ENCODE peak calls at places on chromosomes 3 and 15, in eight cellular contexts. One of them, this sample, is unnamed.

GRCh38 chr3:115164374-115165221 is 17.5 kb upstream of the ZBTB20 start:
- DNase-seq in H4: no peak
- DNase-seq in NCI-H187 treated with DMSO at 0.1 percent for 48 hours: no peak
- DNase-seq in stimulated activated effector memory CD8-positive, alpha-beta T cell treated with anti-CD3 and anti-CD28 coated beads, Interleukin-12 subunit alpha, Interleukin-12 subunit beta, amount 100 ng/mL, for 72 hours: no peak
- DNase-seq in pancreas: no peak
- DNase-seq in Caki2: no peak
- DNase-seq in activated T-cell treated with anti-CD3 and anti-CD28 coated beads, Interleukin-2, amount 50 U/mL, for 1 hour: no peak
- DNase-seq in HT1080: peak
- DNase-seq in this sample: no peak

GRCh38 chr3:49865198-49865784 is 4.4 kb downstream of the CAMKV start:
- DNase-seq in H4: no peak
- DNase-seq in NCI-H187 treated with DMSO at 0.1 percent for 48 hours: no peak
- DNase-seq in stimulated activated effector memory CD8-positive, alpha-beta T cell treated with anti-CD3 and anti-CD28 coated beads, Interleukin-12 subunit alpha, Interleukin-12 subunit beta, amount 100 ng/mL, for 72 hours: no peak
- DNase-seq in pancreas: no peak
- DNase-seq in Caki2: no peak
- DNase-seq in activated T-cell treated with anti-CD3 and anti-CD28 coated beads, Interleukin-2, amount 50 U/mL, for 1 hour: no peak
- DNase-seq in HT1080: no peak
- DNase-seq in this sample: no peak

GRCh38 chr15:76181705-76182107 is 121.9 kb downstream of the TMEM266 start:
- DNase-seq in H4: no peak
- DNase-seq in NCI-H187 treated with DMSO at 0.1 percent for 48 hours: no peak
- DNase-seq in stimulated activated effector memory CD8-positive, alpha-beta T cell treated with anti-CD3 and anti-CD28 coated beads, Interleukin-12 subunit alpha, Interleukin-12 subunit beta, amount 100 ng/mL, for 72 hours: no peak
- DNase-seq in pancreas: no peak
- DNase-seq in Caki2: no peak
- DNase-seq in activated T-cell treated with anti-CD3 and anti-CD28 coated beads, Interleukin-2, amount 50 U/mL, for 1 hour: no peak
- DNase-seq in HT1080: no peak
- DNase-seq in this sample: no peak

GRCh38 chr3:115388825-115389224 is 234.5 kb upstream of the GAP43 start:
- DNase-seq in H4: no peak
- DNase-seq in NCI-H187 treated with DMSO at 0.1 percent for 48 hours: no peak
- DNase-seq in stimulated activated effector memory CD8-positive, alpha-beta T cell treated with anti-CD3 and anti-CD28 coated beads, Interleukin-12 subunit alpha, Interleukin-12 subunit beta, amount 100 ng/mL, for 72 hours: no peak
- DNase-seq in pancreas: no peak
- DNase-seq in Caki2: no peak
- DNase-seq in activated T-cell treated with anti-CD3 and anti-CD28 coated beads, Interleukin-2, amount 50 U/mL, for 1 hour: no peak
- DNase-seq in HT1080: no peak
- DNase-seq in this sample: no peak

GRCh38 chr3:173893835-173894234 is 496.3 kb downstream of the NLGN1 start:
- DNase-seq in H4: no peak
- DNase-seq in NCI-H187 treated with DMSO at 0.1 percent for 48 hours: no peak
- DNase-seq in stimulated activated effector memory CD8-positive, alpha-beta T cell treated with anti-CD3 and anti-CD28 coated beads, Interleukin-12 subunit alpha, Interleukin-12 subunit beta, amount 100 ng/mL, for 72 hours: no peak
- DNase-seq in pancreas: no peak
- DNase-seq in Caki2: no peak
- DNase-seq in activated T-cell treated with anti-CD3 and anti-CD28 coated beads, Interleukin-2, amount 50 U/mL, for 1 hour: no peak
- DNase-seq in HT1080: no peak
- DNase-seq in this sample: no peak

GRCh38 chr3:32220006-32220405 is 18.5 kb upstream of the CMTM8 start:
- DNase-seq in H4: no peak
- DNase-seq in NCI-H187 treated with DMSO at 0.1 percent for 48 hours: no peak
- DNase-seq in stimulated activated effector memory CD8-positive, alpha-beta T cell treated with anti-CD3 and anti-CD28 coated beads, Interleukin-12 subunit alpha, Interleukin-12 subunit beta, amount 100 ng/mL, for 72 hours: no peak
- DNase-seq in pancreas: no peak
- DNase-seq in Caki2: no peak
- DNase-seq in activated T-cell treated with anti-CD3 and anti-CD28 coated beads, Interleukin-2, amount 50 U/mL, for 1 hour: no peak
- DNase-seq in HT1080: no peak
- DNase-seq in this sample: no peak

GRCh38 chr3:149198611-149199010 is 23.0 kb downstream of the CP start:
- DNase-seq in H4: no peak
- DNase-seq in NCI-H187 treated with DMSO at 0.1 percent for 48 hours: no peak
- DNase-seq in stimulated activated effector memory CD8-positive, alpha-beta T cell treated with anti-CD3 and anti-CD28 coated beads, Interleukin-12 subunit alpha, Interleukin-12 subunit beta, amount 100 ng/mL, for 72 hours: no peak
- DNase-seq in pancreas: no peak
- DNase-seq in Caki2: no peak
- DNase-seq in activated T-cell treated with anti-CD3 and anti-CD28 coated beads, Interleukin-2, amount 50 U/mL, for 1 hour: no peak
- DNase-seq in HT1080: peak
- DNase-seq in this sample: no peak

GRCh38 chr15:70833897-70834765 is 19.8 kb downstream of the LARP6 start:
- DNase-seq in H4: peak
- DNase-seq in NCI-H187 treated with DMSO at 0.1 percent for 48 hours: no peak
- DNase-seq in stimulated activated effector memory CD8-positive, alpha-beta T cell treated with anti-CD3 and anti-CD28 coated beads, Interleukin-12 subunit alpha, Interleukin-12 subunit beta, amount 100 ng/mL, for 72 hours: no peak
- DNase-seq in pancreas: no peak
- DNase-seq in Caki2: no peak
- DNase-seq in activated T-cell treated with anti-CD3 and anti-CD28 coated beads, Interleukin-2, amount 50 U/mL, for 1 hour: no peak
- DNase-seq in HT1080: peak
- DNase-seq in this sample: peak

GRCh38 chr15:50210462-50211264 is 28.7 kb downstream of the SLC27A2 start:
- DNase-seq in H4: peak
- DNase-seq in NCI-H187 treated with DMSO at 0.1 percent for 48 hours: no peak
- DNase-seq in stimulated activated effector memory CD8-positive, alpha-beta T cell treated with anti-CD3 and anti-CD28 coated beads, Interleukin-12 subunit alpha, Interleukin-12 subunit beta, amount 100 ng/mL, for 72 hours: no peak
- DNase-seq in pancreas: no peak
- DNase-seq in Caki2: peak
- DNase-seq in activated T-cell treated with anti-CD3 and anti-CD28 coated beads, Interleukin-2, amount 50 U/mL, for 1 hour: no peak
- DNase-seq in HT1080: no peak
- DNase-seq in this sample: no peak

GRCh38 chr3:56878046-56878445 is 76.3 kb upstream of the ARHGEF3 start:
- DNase-seq in H4: no peak
- DNase-seq in NCI-H187 treated with DMSO at 0.1 percent for 48 hours: no peak
- DNase-seq in stimulated activated effector memory CD8-positive, alpha-beta T cell treated with anti-CD3 and anti-CD28 coated beads, Interleukin-12 subunit alpha, Interleukin-12 subunit beta, amount 100 ng/mL, for 72 hours: peak
- DNase-seq in pancreas: no peak
- DNase-seq in Caki2: no peak
- DNase-seq in activated T-cell treated with anti-CD3 and anti-CD28 coated beads, Interleukin-2, amount 50 U/mL, for 1 hour: peak
- DNase-seq in HT1080: no peak
- DNase-seq in this sample: no peak

GRCh38 chr3:6717026-6717943 is 143.6 kb upstream of the GRM7 start:
- DNase-seq in H4: no peak
- DNase-seq in NCI-H187 treated with DMSO at 0.1 percent for 48 hours: no peak
- DNase-seq in stimulated activated effector memory CD8-positive, alpha-beta T cell treated with anti-CD3 and anti-CD28 coated beads, Interleukin-12 subunit alpha, Interleukin-12 subunit beta, amount 100 ng/mL, for 72 hours: no peak
- DNase-seq in pancreas: no peak
- DNase-seq in Caki2: no peak
- DNase-seq in activated T-cell treated with anti-CD3 and anti-CD28 coated beads, Interleukin-2, amount 50 U/mL, for 1 hour: no peak
- DNase-seq in HT1080: no peak
- DNase-seq in this sample: no peak

GRCh38 chr3:29313074-29313473 is 32.2 kb downstream of the RBMS3 start:
- DNase-seq in H4: no peak
- DNase-seq in NCI-H187 treated with DMSO at 0.1 percent for 48 hours: no peak
- DNase-seq in stimulated activated effector memory CD8-positive, alpha-beta T cell treated with anti-CD3 and anti-CD28 coated beads, Interleukin-12 subunit alpha, Interleukin-12 subunit beta, amount 100 ng/mL, for 72 hours: no peak
- DNase-seq in pancreas: no peak
- DNase-seq in Caki2: no peak
- DNase-seq in activated T-cell treated with anti-CD3 and anti-CD28 coated beads, Interleukin-2, amount 50 U/mL, for 1 hour: no peak
- DNase-seq in HT1080: no peak
- DNase-seq in this sample: no peak

GRCh38 chr15:99434506-99435137 is 131.2 kb upstream of the MEF2A start:
- DNase-seq in H4: no peak
- DNase-seq in NCI-H187 treated with DMSO at 0.1 percent for 48 hours: no peak
- DNase-seq in stimulated activated effector memory CD8-positive, alpha-beta T cell treated with anti-CD3 and anti-CD28 coated beads, Interleukin-12 subunit alpha, Interleukin-12 subunit beta, amount 100 ng/mL, for 72 hours: no peak
- DNase-seq in pancreas: no peak
- DNase-seq in Caki2: no peak
- DNase-seq in activated T-cell treated with anti-CD3 and anti-CD28 coated beads, Interleukin-2, amount 50 U/mL, for 1 hour: peak
- DNase-seq in HT1080: no peak
- DNase-seq in this sample: peak

This sample was measured in RWPE2.